ENCODE peak calls at places on chromosomes 7 and 10, in nine cellular contexts. One of them, this sample, is unnamed.

GRCh38 chr7:36283711-36284130 is 105.9 kb upstream of the ANLN start:
- DNase-seq in gastrocnemius medialis: peak; percentile 79
- DNase-seq in CD8-positive, alpha-beta T cell: no peak
- DNase-seq in IMR-90: no peak
- DNase-seq in MM.1S: no peak
- DNase-seq in uterus: no peak
- DNase-seq in OCI-LY7: peak; percentile 55
- DNase-seq in Peyer's patch: peak; percentile 83
- DNase-seq in GM12878: no peak
- DNase-seq in this sample: no peak

GRCh38 chr7:20238754-20239324 is 21.7 kb upstream of the MACC1 start:
- DNase-seq in MM.1S: peak; percentile 93
- DNase-seq in IMR-90: no peak
- DNase-seq in uterus: no peak
- DNase-seq in OCI-LY7: no peak
- DNase-seq in gastrocnemius medialis: no peak
- DNase-seq in Peyer's patch: peak; percentile 66
- DNase-seq in CD8-positive, alpha-beta T cell: no peak
- DNase-seq in GM12878: peak; percentile 98
- DNase-seq in this sample: no peak

GRCh38 chr10:58291538-58292174 is 22.7 kb downstream of the CISD1 start:
- DNase-seq in uterus: no peak
- DNase-seq in gastrocnemius medialis: no peak
- DNase-seq in GM12878: no peak
- DNase-seq in OCI-LY7: peak; percentile 70
- DNase-seq in IMR-90: peak; percentile 71
- DNase-seq in CD8-positive, alpha-beta T cell: peak; percentile 22
- DNase-seq in MM.1S: peak; percentile 57
- DNase-seq in Peyer's patch: peak; percentile 64
- DNase-seq in this sample: peak; percentile 16

GRCh38 chr7:94908204-94909022 is 1.0 kb downstream of the PPP1R9A start:
- DNase-seq in OCI-LY7: no peak
- DNase-seq in MM.1S: no peak
- DNase-seq in uterus: peak; percentile 36
- DNase-seq in CD8-positive, alpha-beta T cell: no peak
- DNase-seq in Peyer's patch: peak; percentile 49
- DNase-seq in GM12878: no peak
- DNase-seq in IMR-90: no peak
- DNase-seq in gastrocnemius medialis: peak; percentile 29
- DNase-seq in this sample: peak; percentile 88

GRCh38 chr7:47709451-47709850 is 127.5 kb upstream of the TNS3 start:
- DNase-seq in gastrocnemius medialis: no peak
- DNase-seq in CD8-positive, alpha-beta T cell: no peak
- DNase-seq in uterus: no peak
- DNase-seq in MM.1S: no peak
- DNase-seq in IMR-90: no peak
- DNase-seq in GM12878: no peak
- DNase-seq in Peyer's patch: no peak
- DNase-seq in OCI-LY7: no peak
- DNase-seq in this sample: no peak

GRCh38 chr10:33145451-33146188 is 187.6 kb upstream of the ITGB1 start:
- DNase-seq in MM.1S: no peak
- DNase-seq in uterus: no peak
- DNase-seq in IMR-90: no peak
- DNase-seq in gastrocnemius medialis: no peak
- DNase-seq in Peyer's patch: no peak
- DNase-seq in GM12878: no peak
- DNase-seq in CD8-positive, alpha-beta T cell: no peak
- DNase-seq in OCI-LY7: no peak
- DNase-seq in this sample: no peak

GRCh38 chr10:61024801-61025201 is 80.8 kb upstream of the RHOBTB1 start:
- DNase-seq in GM12878: no peak
- DNase-seq in CD8-positive, alpha-beta T cell: no peak
- DNase-seq in MM.1S: peak; percentile 10
- DNase-seq in Peyer's patch: no peak
- DNase-seq in OCI-LY7: peak; percentile 14
- DNase-seq in uterus: no peak
- DNase-seq in gastrocnemius medialis: no peak
- DNase-seq in IMR-90: peak; percentile 16
- DNase-seq in this sample: peak; percentile 54

GRCh38 chr7:128155100-128155763 is 85.8 kb upstream of the LEP start:
- DNase-seq in gastrocnemius medialis: no peak
- DNase-seq in GM12878: no peak
- DNase-seq in OCI-LY7: no peak
- DNase-seq in IMR-90: no peak
- DNase-seq in Peyer's patch: no peak
- DNase-seq in MM.1S: no peak
- DNase-seq in uterus: no peak
- DNase-seq in CD8-positive, alpha-beta T cell: no peak
- DNase-seq in this sample: no peak

GRCh38 chr7:36894190-36894589 is 169.9 kb upstream of the AOAH start:
- DNase-seq in CD8-positive, alpha-beta T cell: no peak
- DNase-seq in OCI-LY7: no peak
- DNase-seq in MM.1S: no peak
- DNase-seq in gastrocnemius medialis: no peak
- DNase-seq in GM12878: no peak
- DNase-seq in IMR-90: no peak
- DNase-seq in Peyer's patch: no peak
- DNase-seq in uterus: no peak
- DNase-seq in this sample: no peak

GRCh38 chr10:13079776-13080050 is 20.2 kb upstream of the OPTN start:
- DNase-seq in gastrocnemius medialis: no peak
- DNase-seq in CD8-positive, alpha-beta T cell: no peak
- DNase-seq in OCI-LY7: no peak
- DNase-seq in GM12878: no peak
- DNase-seq in Peyer's patch: no peak
- DNase-seq in IMR-90: no peak
- DNase-seq in MM.1S: no peak
- DNase-seq in uterus: no peak
- DNase-seq in this sample: no peak

GRCh38 chr10:13074562-13075451 is 25.2 kb upstream of the OPTN start:
- DNase-seq in MM.1S: peak; percentile 61
- DNase-seq in GM12878: no peak
- DNase-seq in Peyer's patch: peak; percentile 77
- DNase-seq in gastrocnemius medialis: peak; percentile 33
- DNase-seq in OCI-LY7: peak; percentile 53
- DNase-seq in CD8-positive, alpha-beta T cell: peak; percentile 41
- DNase-seq in IMR-90: peak; percentile 60
- DNase-seq in uterus: peak; percentile 54
- DNase-seq in this sample: peak; percentile 83

GRCh38 chr10:13086051-13086450 is 13.9 kb upstream of the OPTN start:
- DNase-seq in GM12878: no peak
- DNase-seq in uterus: no peak
- DNase-seq in CD8-positive, alpha-beta T cell: no peak
- DNase-seq in OCI-LY7: no peak
- DNase-seq in MM.1S: no peak
- DNase-seq in IMR-90: peak; percentile 48
- DNase-seq in Peyer's patch: no peak
- DNase-seq in gastrocnemius medialis: no peak
- DNase-seq in this sample: peak; percentile 29

GRCh38 chr10:13078912-13079775 is 20.8 kb upstream of the OPTN start:
- DNase-seq in MM.1S: no peak
- DNase-seq in OCI-LY7: no peak
- DNase-seq in gastrocnemius medialis: no peak
- DNase-seq in IMR-90: no peak
- DNase-seq in GM12878: no peak
- DNase-seq in uterus: no peak
- DNase-seq in Peyer's patch: no peak
- DNase-seq in CD8-positive, alpha-beta T cell: no peak
- DNase-seq in this sample: no peak

DNA sequence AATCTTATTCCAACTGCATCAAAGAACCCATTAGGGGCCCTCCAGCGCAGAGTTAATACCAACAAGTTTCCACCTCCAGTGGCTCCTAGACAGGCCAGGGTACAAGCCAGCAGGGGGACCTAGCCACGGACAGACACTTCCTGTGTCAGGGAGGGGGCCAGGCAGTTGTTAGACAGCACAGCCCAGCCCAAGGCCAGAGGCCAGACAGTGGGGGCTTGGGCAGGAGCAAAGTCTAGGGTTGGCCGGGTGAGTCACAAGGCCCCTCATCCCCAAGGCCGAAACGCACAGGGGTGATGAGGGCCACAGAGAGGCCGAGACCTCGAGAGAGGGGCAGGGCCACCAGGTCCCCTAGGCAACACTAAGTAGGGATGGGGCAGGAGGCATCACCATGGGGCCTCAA is 19.3 kb upstream of the OPTN start:
- DNase-seq in uterus: no peak
- DNase-seq in gastrocnemius medialis: no peak
- DNase-seq in CD8-positive, alpha-beta T cell: no peak
- DNase-seq in GM12878: no peak
- DNase-seq in IMR-90: no peak
- DNase-seq in MM.1S: no peak
- DNase-seq in Peyer's patch: no peak
- DNase-seq in OCI-LY7: no peak
- DNase-seq in this sample: no peak
- H3K4me3 ChIP-seq in uterus: no peak overlapping the region
- H3K4me3 ChIP-seq in gastrocnemius medialis: no peak overlapping the region
- H3K4me3 ChIP-seq in CD8-positive, alpha-beta T cell: no peak overlapping the region
- H3K4me3 ChIP-seq in GM12878: no peak overlapping the region
- H3K4me3 ChIP-seq in IMR-90: no peak overlapping the region
- H3K4me3 ChIP-seq in MM.1S: no peak overlapping the region
- H3K4me3 ChIP-seq in Peyer's patch: no peak overlapping the region
- H3K4me3 ChIP-seq in OCI-LY7: no peak overlapping the region
- H3K4me3 ChIP-seq in this sample: no peak overlapping the region

GRCh38 chr10:129942019-129942277 is 22.1 kb downstream of the EBF3 start:
- DNase-seq in Peyer's patch: peak; percentile 25
- DNase-seq in IMR-90: no peak
- DNase-seq in GM12878: no peak
- DNase-seq in CD8-positive, alpha-beta T cell: no peak
- DNase-seq in OCI-LY7: no peak
- DNase-seq in gastrocnemius medialis: no peak
- DNase-seq in uterus: no peak
- DNase-seq in MM.1S: no peak
- DNase-seq in this sample: no peak
- H3K4me1 ChIP-seq in Peyer's patch: no peaks in the 10 kb centered on the region
- H3K4me1 ChIP-seq in IMR-90: no peaks in the 10 kb centered on the region
- H3K4me1 ChIP-seq in GM12878: no peaks in the 10 kb centered on the region
- H3K4me1 ChIP-seq in CD8-positive, alpha-beta T cell: no peaks in the 10 kb centered on the region
- H3K4me1 ChIP-seq in OCI-LY7: no peaks in the 10 kb centered on the region
- H3K4me1 ChIP-seq in gastrocnemius medialis: peaks cover 69% of the 10 kb centered on the region
- H3K4me1 ChIP-seq in uterus: peaks cover 6% of the 10 kb centered on the region
- H3K4me1 ChIP-seq in MM.1S: no peaks in the 10 kb centered on the region
- H3K4me1 ChIP-seq in this sample: no peaks in the 10 kb centered on the region

GRCh38 chr7:100061518-100062193 is 12.1 kb downstream of the ZSCAN21 start:
- DNase-seq in IMR-90: no peak
- DNase-seq in uterus: no peak
- DNase-seq in CD8-positive, alpha-beta T cell: no peak
- DNase-seq in MM.1S: no peak
- DNase-seq in gastrocnemius medialis: no peak
- DNase-seq in GM12878: no peak
- DNase-seq in OCI-LY7: no peak
- DNase-seq in Peyer's patch: no peak
- DNase-seq in this sample: no peak
- H3K36me3 ChIP-seq in IMR-90: peaks cover 48% of the 10 kb centered on the region
- H3K36me3 ChIP-seq in uterus: no peaks in the 10 kb centered on the region
- H3K36me3 ChIP-seq in CD8-positive, alpha-beta T cell: peaks cover 13% of the 10 kb centered on the region
- H3K36me3 ChIP-seq in MM.1S: no peaks in the 10 kb centered on the region
- H3K36me3 ChIP-seq in gastrocnemius medialis: peaks cover 75% of the 10 kb centered on the region
- H3K36me3 ChIP-seq in GM12878: peaks cover 12% of the 10 kb centered on the region
- H3K36me3 ChIP-seq in OCI-LY7: peaks cover 53% of the 10 kb centered on the region
- H3K36me3 ChIP-seq in Peyer's patch: no peaks in the 10 kb centered on the region
- H3K36me3 ChIP-seq in this sample: peaks cover 47% of the 10 kb centered on the region

GRCh38 chr7:116328161-116328560 is 117.8 kb downstream of the TES start:
- DNase-seq in IMR-90: no peak
- DNase-seq in gastrocnemius medialis: no peak
- DNase-seq in CD8-positive, alpha-beta T cell: no peak
- DNase-seq in uterus: no peak
- DNase-seq in OCI-LY7: no peak
- DNase-seq in MM.1S: no peak
- DNase-seq in Peyer's patch: no peak
- DNase-seq in GM12878: no peak
- DNase-seq in this sample: no peak

GRCh38 chr7:116325517-116325916 is 115.2 kb downstream of the TES start:
- DNase-seq in IMR-90: peak; percentile 46
- DNase-seq in GM12878: no peak
- DNase-seq in gastrocnemius medialis: no peak
- DNase-seq in CD8-positive, alpha-beta T cell: no peak
- DNase-seq in uterus: no peak
- DNase-seq in Peyer's patch: no peak
- DNase-seq in MM.1S: no peak
- DNase-seq in OCI-LY7: no peak
- DNase-seq in this sample: no peak

GRCh38 chr7:116327135-116327534 is 116.8 kb downstream of the TES start:
- DNase-seq in Peyer's patch: no peak
- DNase-seq in CD8-positive, alpha-beta T cell: no peak
- DNase-seq in OCI-LY7: no peak
- DNase-seq in GM12878: no peak
- DNase-seq in MM.1S: no peak
- DNase-seq in IMR-90: no peak
- DNase-seq in uterus: no peak
- DNase-seq in gastrocnemius medialis: no peak
- DNase-seq in this sample: no peak

GRCh38 chr7:116329845-116330503 is 119.6 kb downstream of the TES start:
- DNase-seq in uterus: no peak
- DNase-seq in MM.1S: no peak
- DNase-seq in gastrocnemius medialis: no peak
- DNase-seq in OCI-LY7: no peak
- DNase-seq in Peyer's patch: no peak
- DNase-seq in GM12878: no peak
- DNase-seq in IMR-90: no peak
- DNase-seq in CD8-positive, alpha-beta T cell: no peak
- DNase-seq in this sample: no peak

GRCh38 chr7:116327751-116328150 is 117.4 kb downstream of the TES start:
- DNase-seq in gastrocnemius medialis: no peak
- DNase-seq in uterus: no peak
- DNase-seq in MM.1S: no peak
- DNase-seq in CD8-positive, alpha-beta T cell: no peak
- DNase-seq in GM12878: no peak
- DNase-seq in Peyer's patch: no peak
- DNase-seq in OCI-LY7: no peak
- DNase-seq in IMR-90: peak; percentile 99
- DNase-seq in this sample: no peak
- H3K4me3 ChIP-seq in gastrocnemius medialis: no peak overlapping the region
- H3K4me3 ChIP-seq in uterus: no peak overlapping the region
- H3K4me3 ChIP-seq in MM.1S: no peak overlapping the region
- H3K4me3 ChIP-seq in CD8-positive, alpha-beta T cell: no peak overlapping the region
- H3K4me3 ChIP-seq in GM12878: no peak overlapping the region
- H3K4me3 ChIP-seq in Peyer's patch: no peak overlapping the region
- H3K4me3 ChIP-seq in OCI-LY7: no peak overlapping the region
- H3K4me3 ChIP-seq in IMR-90: no peak overlapping the region
- H3K4me3 ChIP-seq in this sample: no peak overlapping the region